ENCODE peak calls at places on chromosomes 16 and 17, in five cellular contexts. O is K562, N is HepG2, U is GM12878, Z is HEK293T. V is an unnamed sample.

GRCh38 chr16:57801098-57801855 is 1.0 kb downstream of the KIFC3 start:
- DNase-seq in O (peak), N (no peak), U (no peak), Z (no peak), V (peak)

GRCh38 chr17:75738218-75738802 is 17.1 kb downstream of the ITGB4 start:
- DNase-seq in O (peak), N (peak), U (no peak), Z (no peak), V (no peak)

GRCh38 chr17:9016941-9017552 is 4.3 kb upstream of the NTN1 start:
- DNase-seq in O (no peak), N (no peak), U (no peak), Z (no peak), V (no peak)

GRCh38 chr17:31313982-31314787 is at the start of gene EVI2B:
- DNase-seq in O (peak), N (no peak), U (peak), Z (no peak), V (no peak)

GRCh38 chr17:10156579-10157488 is 41.6 kb downstream of the GAS7 start:
- DNase-seq in O (no peak), N (no peak), U (peak), Z (no peak), V (no peak)

GRCh38 chr16:30033270-30033669 is 2.2 kb upstream of the TLCD3B start:
- DNase-seq in O (peak), N (no peak), U (no peak), Z (no peak), V (no peak)

GRCh38 chr16:79599256-79599836 is 1.2 kb downstream of the MAF start:
- DNase-seq in O (no peak), N (no peak), U (no peak), Z (no peak), V (peak)

GRCh38 chr16:64892843-64893242 is 229.0 kb downstream of the CDH11 start:
- DNase-seq in O (no peak), N (no peak), U (no peak), Z (no peak), V (no peak)

GRCh38 chr16:66840883-66841282 is 3.3 kb upstream of the CA7 start:
- DNase-seq in O (no peak), N (no peak), U (no peak), Z (no peak), V (no peak)

GRCh38 chr17:9842057-9842758 is 16.5 kb downstream of the GLP2R start:
- DNase-seq in O (no peak), N (peak), U (no peak), Z (no peak), V (no peak)

GRCh38 chr16:21326459-21326858 is 48.4 kb upstream of the CRYM start:
- DNase-seq in O (no peak), N (peak), U (no peak), Z (no peak), V (no peak)

GRCh38 chr17:76868176-76868668 is at the start of gene MGAT5B:
- DNase-seq in O (peak), N (peak), U (no peak), Z (peak), V (peak)

GRCh38 chr17:77375917-77376651 is 235.3 kb downstream of the SEC14L1 start:
- DNase-seq in O (no peak), N (no peak), U (no peak), Z (no peak), V (peak)

GRCh38 chr17:56868716-56869115 is 34.8 kb downstream of the DGKE start:
- DNase-seq in O (no peak), N (no peak), U (no peak), Z (no peak), V (no peak)

GRCh38 chr17:4310349-4311060 is 46.7 kb upstream of the ANKFY1 start:
- DNase-seq in O (peak), N (peak), U (no peak), Z (no peak), V (no peak)

GRCh38 chr17:18224053-18224427 is 1.4 kb upstream of the LLGL1 start:
- DNase-seq in O (no peak), N (peak), U (no peak), Z (no peak), V (no peak)

GRCh38 chr16:23174622-23175021 is 7.9 kb upstream of the SCNN1G start:
- DNase-seq in O (no peak), N (no peak), U (no peak), Z (no peak), V (no peak)

GRCh38 chr17:18285296-18285695 is 24.8 kb downstream of the MIEF2 start:
- DNase-seq in O (no peak), N (no peak), U (no peak), Z (no peak), V (no peak)

GRCh38 chr16:50156590-50156989 is 3.5 kb downstream of the TENT4B start:
- DNase-seq in O (no peak), N (no peak), U (no peak), Z (no peak), V (no peak)

GRCh38 chr17:76437467-76438402 is 15.2 kb downstream of the UBE2O start:
- DNase-seq in O (no peak), N (peak), U (no peak), Z (no peak), V (no peak)

GRCh38 chr16:48409839-48410610 is 24.8 kb upstream of the SIAH1 start:
- DNase-seq in O (peak), N (peak), U (no peak), Z (no peak), V (no peak)

GRCh38 chr16:68972720-68973119 is 129.4 kb downstream of the TANGO6 start:
- DNase-seq in O (peak), N (no peak), U (no peak), Z (peak), V (peak)

DNA sequence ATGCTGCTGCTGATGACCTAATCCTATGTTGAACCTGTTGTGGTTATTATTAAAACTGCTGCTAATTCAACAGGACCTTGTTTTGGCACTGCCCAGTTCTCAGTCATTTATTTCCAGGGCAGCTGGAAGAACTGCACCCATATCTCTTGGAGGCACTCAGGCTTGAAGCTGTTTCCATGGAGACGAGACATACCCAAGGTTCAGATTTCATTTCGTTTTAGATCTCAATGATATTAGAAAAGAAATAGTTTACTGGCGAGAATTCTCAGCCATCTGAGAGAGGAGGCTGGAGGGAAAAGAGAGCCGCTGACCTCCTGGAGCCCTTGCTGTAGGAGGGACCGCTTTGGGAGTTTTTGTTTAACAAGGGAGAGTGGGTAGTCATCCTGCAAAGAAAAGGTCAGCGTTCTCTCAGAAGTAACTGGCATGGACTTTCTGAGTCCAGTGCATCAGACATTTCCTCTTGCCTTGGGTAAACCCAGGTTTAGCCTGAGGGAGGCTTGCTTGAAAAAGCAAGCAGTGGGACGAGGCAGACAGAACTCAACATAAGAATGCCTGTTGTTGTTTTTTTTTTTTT is 75.4 kb downstream of the YPEL2 start:
- DNase-seq in O (no peak), N (peak), U (no peak), Z (peak), V (peak)
- TF ChIP-seq FOXM1 in O (no peak), N (no peak), U (no peak), Z (no peak), V (no peak)

GRCh38 chr17:62648954-62649294 is 21.5 kb downstream of the MRC2 start:
- DNase-seq in O (no peak), N (no peak), U (no peak), Z (no peak), V (no peak)
- TF ChIP-seq FOXM1 in O (no peak), N (no peak), U (no peak), Z (no peak), V (no peak)

DNA sequence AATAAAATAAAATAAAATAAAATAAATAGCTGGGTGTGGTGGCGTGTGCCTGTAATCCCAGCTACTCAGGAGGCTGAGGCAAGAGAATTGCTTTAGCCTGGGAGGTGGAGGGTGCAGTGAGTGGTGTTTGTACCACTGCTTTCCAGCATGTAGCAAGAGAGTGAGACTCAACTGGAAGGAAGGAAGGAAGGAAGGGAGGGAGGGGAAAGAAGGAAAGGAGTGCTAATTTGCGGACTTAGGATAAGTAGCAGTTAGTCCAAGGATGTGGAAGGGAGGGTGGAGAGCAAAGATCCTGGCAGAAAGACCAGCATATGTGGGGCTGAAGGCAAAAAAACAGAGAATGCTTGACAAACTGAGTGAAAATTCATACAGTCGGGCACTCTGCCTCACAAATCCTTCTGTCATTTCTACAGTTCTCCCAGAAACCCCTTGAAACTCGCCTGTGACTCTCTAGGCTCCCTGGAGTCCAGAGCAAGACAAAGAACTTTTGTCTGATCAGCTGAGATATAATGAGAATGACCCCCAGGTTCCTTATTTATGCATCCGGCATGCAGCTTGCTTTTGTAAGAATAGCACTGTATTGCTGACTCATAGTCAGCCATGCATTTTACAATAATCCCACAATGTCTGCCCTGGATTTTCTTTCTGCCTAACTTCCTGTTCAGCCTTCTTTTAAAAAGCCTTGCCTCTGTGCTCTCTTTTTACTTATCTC is 31.5 kb downstream of the CDK5RAP3 start:
- DNase-seq in O (peak), N (peak), U (peak), Z (no peak), V (no peak)
- TF ChIP-seq FOXM1 in O (no peak), N (no peak), U (no peak), Z (no peak), V (no peak)

DNA sequence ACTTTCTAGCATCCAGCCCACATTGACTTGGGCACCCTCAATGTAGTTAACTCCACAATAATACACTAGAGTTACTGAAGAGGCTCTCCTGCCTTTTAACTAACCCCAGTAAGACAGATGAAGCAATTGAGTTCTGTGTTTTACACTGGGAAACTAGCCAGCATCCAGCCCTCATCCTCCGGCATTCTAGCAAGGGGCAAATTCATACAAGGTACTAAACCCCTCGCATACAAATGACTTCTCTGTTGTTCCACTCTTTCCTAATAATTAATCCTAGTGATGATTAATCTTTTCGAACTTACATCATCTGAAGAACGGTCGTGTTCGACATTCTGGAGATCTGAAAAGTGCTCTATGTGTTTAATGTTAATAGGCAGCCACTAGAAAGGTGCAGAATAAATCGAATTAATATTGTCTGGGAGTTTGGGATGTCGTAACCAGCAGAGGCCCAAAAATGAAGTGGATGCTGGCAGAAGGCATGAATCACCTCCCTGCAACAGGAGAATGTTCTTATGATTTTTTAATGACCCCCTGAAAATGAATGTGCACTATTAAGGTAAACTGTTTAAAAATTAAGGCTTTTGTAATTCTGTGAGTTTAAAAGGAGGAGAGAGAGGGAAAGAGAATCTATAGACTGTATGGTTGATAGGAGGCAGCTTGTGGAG is 249.4 kb downstream of the SNX29 start:
- DNase-seq in O (no peak), N (no peak), U (no peak), Z (no peak), V (no peak)
- TF ChIP-seq FOXM1 in O (no peak), N (no peak), U (no peak), Z (no peak), V (no peak)

GRCh38 chr17:49914096-49914490 is 54.9 kb upstream of the DLX4 start:
- DNase-seq in O (no peak), N (no peak), U (no peak), Z (no peak), V (no peak)
- TF ChIP-seq FOXM1 in O (no peak), N (no peak), U (no peak), Z (no peak), V (no peak)

GRCh38 chr17:68360198-68360597 is 68.9 kb downstream of the ARSG start:
- DNase-seq in O (no peak), N (no peak), U (no peak), Z (no peak), V (no peak)

GRCh38 chr17:68355093-68355492 is 63.8 kb downstream of the ARSG start:
- DNase-seq in O (no peak), N (no peak), U (no peak), Z (no peak), V (no peak)

GRCh38 chr17:68356520-68356919 is 65.2 kb downstream of the ARSG start:
- DNase-seq in O (no peak), N (no peak), U (peak), Z (no peak), V (no peak)

GRCh38 chr17:68356949-68357455 is 65.7 kb downstream of the ARSG start:
- DNase-seq in O (no peak), N (no peak), U (no peak), Z (no peak), V (no peak)

DNA sequence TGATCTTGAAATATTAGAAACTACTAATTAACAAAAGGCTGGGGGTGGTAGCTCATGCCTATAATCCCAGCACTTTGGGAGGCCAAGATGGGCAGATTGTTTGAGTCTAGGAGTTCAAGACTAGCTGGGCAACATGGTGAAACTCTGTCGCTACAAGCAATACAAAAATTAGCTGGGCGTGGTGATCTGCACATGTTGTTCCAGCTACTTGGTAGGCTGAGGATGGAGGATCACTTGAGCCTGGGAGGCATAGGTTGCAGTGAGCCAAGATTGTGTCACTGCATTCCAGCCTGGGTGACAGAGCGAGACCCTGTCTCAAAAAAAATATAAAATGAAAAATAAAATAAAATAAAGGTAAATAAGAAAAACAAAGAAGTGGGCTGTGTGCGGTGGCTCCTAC is 66.6 kb downstream of the ARSG start:
- DNase-seq in O (no peak), N (no peak), U (no peak), Z (no peak), V (no peak)
- TF ChIP-seq FOXM1 in O (no peak), N (no peak), U (no peak), Z (no peak), V (no peak)

V was measured in SK-N-SH.